ENCODE peak calls at places on chromosome 14, in six cellular contexts. E is cardiac muscle cell; G is right atrium auricular region; B is CD8-positive, alpha-beta T cell; Y is endodermal cell; K is PC-9. W is an unnamed sample. For H3K4me1, the result is how much of the 10 kb centered on the place peaks cover.

GRCh38 chr14:104146651-104147345 is 8.4 kb downstream of the KIF26A start:
- DNase-seq in E (no peak), G (no peak), B (no peak), Y (peak), K (no peak), W (peak)

GRCh38 chr14:85129907-85130306 is 400.0 kb upstream of the FLRT2 start:
- DNase-seq in E (no peak), G (no peak), B (no peak), Y (no peak), K (no peak), W (no peak)

GRCh38 chr14:22689186-22689585 is 45.0 kb upstream of the OR6J1 start:
- DNase-seq in E (peak), G (no peak), B (no peak), Y (no peak), K (peak), W (no peak)

GRCh38 chr14:98347686-98348085 is 924.3 kb downstream of the BCL11B start:
- DNase-seq in E (no peak), G (no peak), B (no peak), Y (no peak), K (no peak), W (no peak)

GRCh38 chr14:102442241-102443211 is 67.0 kb downstream of the ANKRD9 start:
- DNase-seq in E (no peak), G (no peak), B (no peak), Y (no peak), K (peak), W (no peak)

GRCh38 chr14:36214476-36215216 is 38.1 kb upstream of the PTCSC3 start:
- DNase-seq in E (no peak), G (no peak), B (no peak), Y (no peak), K (no peak), W (no peak)

GRCh38 chr14:91164676-91165075 is 50.8 kb downstream of the DGLUCY start:
- DNase-seq in E (no peak), G (no peak), B (no peak), Y (no peak), K (peak), W (no peak)

GRCh38 chr14:73723411-73723798 is 9.2 kb upstream of the PNMA1 start:
- DNase-seq in E (peak), G (no peak), B (no peak), Y (no peak), K (no peak), W (no peak)

GRCh38 chr14:28088125-28088524 is 678.5 kb upstream of the FOXG1 start:
- DNase-seq in E (no peak), G (no peak), B (no peak), Y (no peak), K (no peak), W (no peak)

GRCh38 chr14:94673781-94674231 is 61.6 kb downstream of the SERPINA3 start:
- DNase-seq in E (peak), G (no peak), B (no peak), Y (no peak), K (no peak), W (no peak)

GRCh38 chr14:85688024-85688423 is 158.1 kb downstream of the FLRT2 start:
- DNase-seq in E (peak), G (no peak), B (no peak), Y (no peak), K (no peak), W (no peak)

GRCh38 chr14:68233385-68233784 is 413.8 kb downstream of the RAD51B start:
- DNase-seq in E (no peak), G (no peak), B (no peak), Y (no peak), K (no peak), W (no peak)
- H3K4me1 ChIP-seq in E (under half), G (under half), B (under half), Y (under half), K (under half), W (under half)

DNA sequence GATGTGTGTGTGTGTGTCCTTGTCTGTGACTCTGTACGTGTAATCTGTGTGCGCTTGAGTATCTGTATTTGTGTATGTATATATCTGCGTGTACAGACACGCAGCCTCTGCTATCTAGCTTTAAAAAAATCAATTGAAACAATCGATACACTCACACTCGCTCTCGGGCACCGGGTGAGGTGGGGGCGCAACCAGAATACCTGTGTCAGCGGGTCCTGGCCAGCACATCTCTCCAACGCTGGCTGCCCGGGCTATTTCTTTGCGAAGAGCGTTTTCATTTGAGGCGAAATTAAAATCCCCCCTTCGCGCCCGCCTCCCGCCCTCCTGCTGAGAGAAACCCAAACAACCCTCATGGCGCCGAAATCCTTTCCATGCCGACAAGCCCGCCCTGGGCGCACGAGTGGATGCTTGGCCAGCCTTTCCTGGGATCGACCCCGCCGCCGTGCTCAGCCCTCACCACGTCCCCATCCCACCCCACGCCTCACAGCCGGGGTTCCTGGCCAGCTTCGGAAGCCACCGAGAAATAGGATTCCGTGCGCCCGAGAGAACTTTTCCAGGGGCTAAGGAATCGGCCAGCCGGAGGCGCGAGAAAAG is 1.2 kb downstream of the ZDHHC22 start:
- DNase-seq in E (no peak), G (no peak), B (no peak), Y (peak), K (no peak), W (no peak)
- H3K4me3 ChIP-seq in E (peak), G (peak), B (no peak), Y (peak), K (no peak), W (no peak)

GRCh38 chr14:61923348-61923747 is 161.1 kb downstream of the SNAPC1 start:
- DNase-seq in E (peak), G (no peak), B (no peak), Y (no peak), K (no peak), W (no peak)
- TF ChIP-seq CTCF in E (peak), G (peak), B (no peak), Y (peak), K (no peak), W (no peak)

DNA sequence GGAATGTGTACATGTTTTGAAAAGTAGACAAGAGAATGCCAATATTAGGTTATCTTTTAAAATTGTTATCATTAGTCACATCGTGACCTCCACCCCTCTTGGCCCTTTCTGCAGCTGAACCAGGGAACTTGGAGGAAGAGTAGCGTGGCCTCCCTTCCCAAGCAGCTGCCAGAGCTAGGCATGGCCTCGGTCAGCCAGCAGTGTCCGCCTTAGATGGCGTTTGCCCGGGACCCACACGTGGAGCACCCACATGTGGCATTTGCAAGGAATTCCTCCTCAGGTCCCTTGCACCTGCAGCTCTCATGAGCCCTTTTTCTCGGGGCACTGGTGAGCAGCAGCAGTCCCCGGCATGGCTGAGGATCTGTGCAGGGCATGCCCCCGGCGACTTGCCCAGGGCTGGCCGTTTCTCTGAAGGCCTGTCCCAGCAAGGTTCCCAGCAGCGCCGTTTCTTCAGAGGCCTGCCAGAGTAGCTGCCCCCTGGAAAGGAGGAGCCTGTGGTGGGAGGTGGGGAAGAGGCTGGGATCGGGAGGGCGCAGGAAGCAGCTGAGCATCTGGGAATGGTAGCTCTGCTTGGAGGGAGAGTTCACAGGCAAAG is 10.8 kb downstream of the JDP2 start:
- DNase-seq in E (no peak), G (no peak), B (no peak), Y (no peak), K (no peak), W (no peak)
- H3K4me1 ChIP-seq in E (under half), G (half or more), B (under half), Y (under half), K (under half), W (under half)

GRCh38 chr14:89911018-89911919 is 43.3 kb downstream of the EFCAB11 start:
- DNase-seq in E (peak), G (no peak), B (no peak), Y (peak), K (no peak), W (no peak)

GRCh38 chr14:89912667-89913211 is 41.8 kb downstream of the EFCAB11 start:
- DNase-seq in E (peak), G (no peak), B (no peak), Y (no peak), K (no peak), W (no peak)

GRCh38 chr14:89910706-89911017 is 43.9 kb downstream of the EFCAB11 start:
- DNase-seq in E (no peak), G (no peak), B (no peak), Y (no peak), K (no peak), W (no peak)

GRCh38 chr14:89918721-89919120 is 35.8 kb downstream of the EFCAB11 start:
- DNase-seq in E (no peak), G (no peak), B (no peak), Y (no peak), K (no peak), W (no peak)

DNA sequence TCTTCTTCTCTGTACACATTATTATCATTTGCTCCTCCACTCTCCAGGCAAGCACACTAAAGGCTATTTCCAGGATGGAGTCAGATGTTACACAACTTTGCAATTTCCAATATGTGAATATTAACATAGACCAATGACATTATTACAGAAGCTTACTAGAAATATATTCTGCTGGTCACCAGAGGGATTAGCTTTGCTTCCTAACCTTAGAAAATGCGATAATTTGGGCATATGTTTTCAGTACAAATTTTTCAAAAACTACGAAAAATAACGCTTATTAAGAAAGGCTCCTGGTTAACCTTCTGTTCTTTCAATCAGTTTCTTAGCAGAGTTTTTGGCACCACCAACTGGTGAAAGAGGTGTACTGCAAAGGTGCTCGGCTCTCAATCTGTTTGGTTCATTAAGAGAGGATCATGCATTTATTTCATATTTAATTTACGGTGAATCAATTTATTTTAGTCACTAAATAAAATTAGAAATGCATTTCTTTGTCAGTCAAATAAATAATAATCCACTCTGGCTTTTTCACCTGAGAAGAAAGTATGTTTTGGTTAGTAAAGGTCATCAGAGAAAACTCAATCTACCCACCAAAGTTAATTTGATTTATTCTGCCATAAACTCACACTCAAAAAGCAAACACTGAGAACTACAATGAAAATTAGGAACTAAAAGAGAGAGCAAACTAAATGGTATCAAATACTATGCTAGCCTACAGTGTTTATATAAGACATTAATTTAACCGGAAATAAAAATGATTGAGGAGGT is 39.2 kb downstream of the EFCAB11 start:
- DNase-seq in E (peak), G (peak), B (peak), Y (peak), K (peak), W (no peak)
- H3K4me3 ChIP-seq in E (no peak), G (no peak), B (no peak), Y (no peak), K (no peak), W (peak)

DNA sequence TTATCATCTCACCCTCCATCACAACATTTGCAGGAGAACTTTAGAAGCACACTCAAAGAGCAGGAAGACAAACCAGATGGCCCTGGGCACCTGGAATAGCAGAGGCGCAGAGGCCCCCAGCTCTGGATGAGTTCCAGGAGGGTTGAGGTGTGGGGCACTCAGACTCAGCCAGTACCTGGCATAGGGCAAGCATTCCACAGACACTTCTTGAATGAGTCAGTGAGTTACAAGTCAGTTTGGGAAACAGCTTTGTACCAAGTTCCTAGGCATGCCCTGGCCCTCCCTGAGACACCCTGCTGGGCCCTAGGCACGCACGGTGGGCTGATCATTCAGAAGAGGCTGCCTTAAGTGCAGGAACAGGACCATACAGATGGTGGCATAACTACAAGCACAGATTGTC is 54.3 kb downstream of the MAP3K9 start:
- DNase-seq in E (peak), G (no peak), B (no peak), Y (peak), K (peak), W (peak)
- TF ChIP-seq CTCF in E (no peak), G (no peak), B (no peak), Y (no peak), K (no peak), W (no peak)

GRCh38 chr14:50345891-50346422 is 33.8 kb downstream of the DMAC2L start:
- DNase-seq in E (no peak), G (no peak), B (no peak), Y (no peak), K (no peak), W (no peak)
- H3K4me1 ChIP-seq in E (under half), G (under half), B (under half), Y (under half), K (under half), W (under half)

GRCh38 chr14:100573009-100573756 is 14.0 kb downstream of the BEGAIN start:
- DNase-seq in E (no peak), G (no peak), B (no peak), Y (no peak), K (no peak), W (no peak)
- H3K4me3 ChIP-seq in E (no peak), G (no peak), B (no peak), Y (no peak), K (no peak), W (no peak)

GRCh38 chr14:35122696-35123387 is 490 bp downstream of the PRORP start:
- DNase-seq in E (peak), G (no peak), B (no peak), Y (peak), K (no peak), W (no peak)

GRCh38 chr14:35123388-35123703 is 994 bp downstream of the PRORP start:
- DNase-seq in E (no peak), G (no peak), B (no peak), Y (no peak), K (no peak), W (no peak)

GRCh38 chr14:35121026-35121886 is 534 bp downstream of the PPP2R3C start:
- DNase-seq in E (peak), G (no peak), B (no peak), Y (peak), K (peak), W (no peak)

GRCh38 chr14:35124127-35124526 is 1.8 kb downstream of the PRORP start:
- DNase-seq in E (no peak), G (no peak), B (no peak), Y (no peak), K (no peak), W (no peak)

DNA sequence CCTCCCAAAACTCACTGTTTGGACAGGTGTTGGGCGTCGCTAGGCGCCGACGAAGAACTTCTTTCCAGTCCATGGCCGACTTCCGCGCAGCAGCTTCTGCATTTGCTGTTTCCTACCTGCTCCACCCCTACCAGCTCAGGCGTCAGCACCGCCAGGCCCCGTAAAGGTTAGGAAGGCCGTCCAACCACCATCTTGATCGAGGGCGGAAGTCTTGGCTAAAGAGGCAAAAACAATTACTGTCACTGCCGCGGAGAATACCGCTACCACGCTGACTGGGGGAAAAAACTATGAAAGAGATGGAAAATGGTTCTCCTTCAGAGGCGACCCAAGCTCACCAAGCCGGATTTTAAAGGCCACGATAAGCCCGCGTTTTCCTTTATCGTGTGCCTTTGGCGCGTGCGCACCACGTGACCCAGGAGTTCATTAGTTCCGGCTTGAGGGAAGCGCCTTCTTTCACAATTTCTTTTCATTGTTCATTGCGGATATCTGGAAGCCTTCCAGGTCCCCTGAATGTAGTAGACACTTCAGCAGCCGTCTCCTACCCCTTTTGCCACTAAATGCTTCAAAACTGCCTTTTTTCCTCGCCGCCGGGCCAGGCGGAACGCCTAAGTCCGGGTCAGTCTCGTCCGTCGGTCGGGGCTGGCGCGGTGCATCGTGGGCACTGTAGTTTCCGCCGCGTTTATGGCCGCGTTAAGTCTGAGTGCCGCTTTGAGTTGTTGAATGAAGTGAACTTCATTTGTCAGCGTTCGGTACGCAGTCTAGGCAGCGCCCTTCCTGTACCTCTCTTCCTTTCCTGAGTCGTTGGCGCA is at the start of the genes PPP2R3C and PRORP:
- DNase-seq in E (peak), G (peak), B (peak), Y (peak), K (peak), W (peak)
- TF ChIP-seq CTCF in E (no peak), G (no peak), B (no peak), Y (no peak), K (no peak), W (no peak)

W was measured in kidney.